ENCODE peak calls at places on chromosome 14, in six cellular contexts. One of them, this sample, is unnamed.

GRCh38 chr14:39491134-39491541 is 58.9 kb upstream of the FBXO33 start:
- DNase-seq in naive thymus-derived CD4-positive, alpha-beta T cell: peak; percentile 13
- DNase-seq in upper lobe of right lung: no peak
- DNase-seq in uterus: no peak
- DNase-seq in SK-N-SH: peak; percentile 1
- DNase-seq in CD8-positive, alpha-beta memory T cell: peak; percentile 14
- DNase-seq in this sample: no peak

GRCh38 chr14:96203635-96204034 is 1.0 kb upstream of the BDKRB2 start:
- DNase-seq in naive thymus-derived CD4-positive, alpha-beta T cell: no peak
- DNase-seq in upper lobe of right lung: no peak
- DNase-seq in uterus: no peak
- DNase-seq in SK-N-SH: no peak
- DNase-seq in CD8-positive, alpha-beta memory T cell: no peak
- DNase-seq in this sample: no peak

GRCh38 chr14:22689186-22689585 is 45.0 kb upstream of the OR6J1 start:
- DNase-seq in naive thymus-derived CD4-positive, alpha-beta T cell: no peak
- DNase-seq in upper lobe of right lung: no peak
- DNase-seq in uterus: no peak
- DNase-seq in SK-N-SH: no peak
- DNase-seq in CD8-positive, alpha-beta memory T cell: no peak
- DNase-seq in this sample: no peak

GRCh38 chr14:51327376-51327775 is 87.3 kb downstream of the TMX1 start:
- DNase-seq in naive thymus-derived CD4-positive, alpha-beta T cell: no peak
- DNase-seq in upper lobe of right lung: no peak
- DNase-seq in uterus: no peak
- DNase-seq in SK-N-SH: no peak
- DNase-seq in CD8-positive, alpha-beta memory T cell: no peak
- DNase-seq in this sample: no peak

GRCh38 chr14:38065101-38065762 is 142.5 kb upstream of the SSTR1 start:
- DNase-seq in naive thymus-derived CD4-positive, alpha-beta T cell: peak; percentile 87
- DNase-seq in upper lobe of right lung: no peak
- DNase-seq in uterus: no peak
- DNase-seq in SK-N-SH: no peak
- DNase-seq in CD8-positive, alpha-beta memory T cell: peak; percentile 79
- DNase-seq in this sample: no peak

GRCh38 chr14:61476737-61477410 is 155.5 kb downstream of the PRKCH start:
- DNase-seq in naive thymus-derived CD4-positive, alpha-beta T cell: peak; percentile 94
- DNase-seq in upper lobe of right lung: no peak
- DNase-seq in uterus: peak; percentile 65
- DNase-seq in SK-N-SH: peak; percentile 36
- DNase-seq in CD8-positive, alpha-beta memory T cell: peak; percentile 91
- DNase-seq in this sample: no peak

GRCh38 chr14:68744613-68745012 is 48.3 kb downstream of the ZFP36L1 start:
- DNase-seq in naive thymus-derived CD4-positive, alpha-beta T cell: no peak
- DNase-seq in upper lobe of right lung: no peak
- DNase-seq in uterus: no peak
- DNase-seq in SK-N-SH: no peak
- DNase-seq in CD8-positive, alpha-beta memory T cell: no peak
- DNase-seq in this sample: no peak

GRCh38 chr14:33728010-33728498 is 222.8 kb downstream of the EGLN3 start:
- DNase-seq in naive thymus-derived CD4-positive, alpha-beta T cell: no peak
- DNase-seq in upper lobe of right lung: no peak
- DNase-seq in uterus: no peak
- DNase-seq in SK-N-SH: no peak
- DNase-seq in CD8-positive, alpha-beta memory T cell: no peak
- DNase-seq in this sample: no peak

GRCh38 chr14:58733451-58734208 is 95.9 kb downstream of the DACT1 start:
- DNase-seq in naive thymus-derived CD4-positive, alpha-beta T cell: no peak
- DNase-seq in upper lobe of right lung: no peak
- DNase-seq in uterus: no peak
- DNase-seq in SK-N-SH: no peak
- DNase-seq in CD8-positive, alpha-beta memory T cell: no peak
- DNase-seq in this sample: no peak

GRCh38 chr14:34052658-34053014 is 101.8 kb upstream of the EGLN3 start:
- DNase-seq in naive thymus-derived CD4-positive, alpha-beta T cell: no peak
- DNase-seq in upper lobe of right lung: no peak
- DNase-seq in uterus: no peak
- DNase-seq in SK-N-SH: no peak
- DNase-seq in CD8-positive, alpha-beta memory T cell: no peak
- DNase-seq in this sample: no peak

GRCh38 chr14:58426819-58427288 is 477 bp downstream of the TIMM9 start:
- DNase-seq in naive thymus-derived CD4-positive, alpha-beta T cell: no peak
- DNase-seq in upper lobe of right lung: peak; percentile 81
- DNase-seq in uterus: peak; percentile 43
- DNase-seq in SK-N-SH: peak; percentile 83
- DNase-seq in CD8-positive, alpha-beta memory T cell: no peak
- DNase-seq in this sample: peak; percentile 67

GRCh38 chr14:72810201-72810600 is 83.7 kb downstream of the DPF3 start:
- DNase-seq in naive thymus-derived CD4-positive, alpha-beta T cell: peak; percentile 43
- DNase-seq in upper lobe of right lung: no peak
- DNase-seq in uterus: no peak
- DNase-seq in SK-N-SH: no peak
- DNase-seq in CD8-positive, alpha-beta memory T cell: peak; percentile 66
- DNase-seq in this sample: no peak

GRCh38 chr14:55353686-55354467 is 57.8 kb downstream of the ATG14 start:
- DNase-seq in naive thymus-derived CD4-positive, alpha-beta T cell: peak; percentile 49
- DNase-seq in upper lobe of right lung: no peak
- DNase-seq in uterus: no peak
- DNase-seq in SK-N-SH: no peak
- DNase-seq in CD8-positive, alpha-beta memory T cell: peak; percentile 36
- DNase-seq in this sample: no peak

GRCh38 chr14:34713681-34714319 is 593 bp downstream of the CFL2 start:
- DNase-seq in naive thymus-derived CD4-positive, alpha-beta T cell: peak; percentile 14
- DNase-seq in upper lobe of right lung: peak; percentile 72
- DNase-seq in uterus: peak; percentile 61
- DNase-seq in SK-N-SH: no peak
- DNase-seq in CD8-positive, alpha-beta memory T cell: peak; percentile 10
- DNase-seq in this sample: peak; percentile 27

GRCh38 chr14:86221000-86221399 is 691.1 kb downstream of the FLRT2 start:
- DNase-seq in naive thymus-derived CD4-positive, alpha-beta T cell: no peak
- DNase-seq in upper lobe of right lung: no peak
- DNase-seq in uterus: no peak
- DNase-seq in SK-N-SH: no peak
- DNase-seq in CD8-positive, alpha-beta memory T cell: no peak
- DNase-seq in this sample: peak; percentile 50

GRCh38 chr14:68397827-68398226 is 395.0 kb downstream of the ZFP36L1 start:
- DNase-seq in naive thymus-derived CD4-positive, alpha-beta T cell: no peak
- DNase-seq in upper lobe of right lung: no peak
- DNase-seq in uterus: peak; percentile 39
- DNase-seq in SK-N-SH: peak; percentile 73
- DNase-seq in CD8-positive, alpha-beta memory T cell: no peak
- DNase-seq in this sample: no peak

GRCh38 chr14:68328509-68328908 is 464.4 kb downstream of the ZFP36L1 start:
- DNase-seq in naive thymus-derived CD4-positive, alpha-beta T cell: no peak
- DNase-seq in upper lobe of right lung: no peak
- DNase-seq in uterus: no peak
- DNase-seq in SK-N-SH: no peak
- DNase-seq in CD8-positive, alpha-beta memory T cell: no peak
- DNase-seq in this sample: no peak

GRCh38 chr14:63045612-63046320 is 508 bp upstream of the KCNH5 start:
- DNase-seq in naive thymus-derived CD4-positive, alpha-beta T cell: no peak
- DNase-seq in upper lobe of right lung: peak; percentile 65
- DNase-seq in uterus: no peak
- DNase-seq in SK-N-SH: peak; percentile 84
- DNase-seq in CD8-positive, alpha-beta memory T cell: no peak
- DNase-seq in this sample: peak; percentile 87

GRCh38 chr14:69133206-69134125 is 19.5 kb downstream of the DCAF5 start:
- DNase-seq in naive thymus-derived CD4-positive, alpha-beta T cell: no peak
- DNase-seq in upper lobe of right lung: no peak
- DNase-seq in uterus: no peak
- DNase-seq in SK-N-SH: peak; percentile 28
- DNase-seq in CD8-positive, alpha-beta memory T cell: no peak
- DNase-seq in this sample: no peak

GRCh38 chr14:89304972-89305703 is 111.9 kb downstream of the FOXN3 start:
- DNase-seq in naive thymus-derived CD4-positive, alpha-beta T cell: peak; percentile 9
- DNase-seq in upper lobe of right lung: no peak
- DNase-seq in uterus: peak; percentile 43
- DNase-seq in SK-N-SH: peak; percentile 42
- DNase-seq in CD8-positive, alpha-beta memory T cell: no peak
- DNase-seq in this sample: no peak

GRCh38 chr14:61527325-61528100 is 167.8 kb upstream of the HIF1A start:
- DNase-seq in naive thymus-derived CD4-positive, alpha-beta T cell: no peak
- DNase-seq in upper lobe of right lung: no peak
- DNase-seq in uterus: no peak
- DNase-seq in SK-N-SH: no peak
- DNase-seq in CD8-positive, alpha-beta memory T cell: no peak
- DNase-seq in this sample: no peak

GRCh38 chr14:24630872-24631477 is 3.0 kb downstream of the GZMB start:
- DNase-seq in naive thymus-derived CD4-positive, alpha-beta T cell: no peak
- DNase-seq in upper lobe of right lung: no peak
- DNase-seq in uterus: no peak
- DNase-seq in SK-N-SH: no peak
- DNase-seq in CD8-positive, alpha-beta memory T cell: no peak
- DNase-seq in this sample: no peak

GRCh38 chr14:53964249-53964648 is 7.6 kb upstream of the BMP4 start:
- DNase-seq in naive thymus-derived CD4-positive, alpha-beta T cell: no peak
- DNase-seq in upper lobe of right lung: no peak
- DNase-seq in uterus: no peak
- DNase-seq in SK-N-SH: no peak
- DNase-seq in CD8-positive, alpha-beta memory T cell: no peak
- DNase-seq in this sample: no peak

GRCh38 chr14:94769413-94770250 is at the start of gene GSC:
- DNase-seq in naive thymus-derived CD4-positive, alpha-beta T cell: no peak
- DNase-seq in upper lobe of right lung: no peak
- DNase-seq in uterus: no peak
- DNase-seq in SK-N-SH: peak; percentile 90
- DNase-seq in CD8-positive, alpha-beta memory T cell: no peak
- DNase-seq in this sample: peak; percentile 90

GRCh38 chr14:75531256-75531655 is 9.0 kb downstream of the BATF start:
- DNase-seq in naive thymus-derived CD4-positive, alpha-beta T cell: no peak
- DNase-seq in upper lobe of right lung: no peak
- DNase-seq in uterus: no peak
- DNase-seq in SK-N-SH: no peak
- DNase-seq in CD8-positive, alpha-beta memory T cell: no peak
- DNase-seq in this sample: no peak

GRCh38 chr14:50452285-50452684 is 55.6 kb upstream of the CDKL1 start:
- DNase-seq in naive thymus-derived CD4-positive, alpha-beta T cell: no peak
- DNase-seq in upper lobe of right lung: no peak
- DNase-seq in uterus: no peak
- DNase-seq in SK-N-SH: no peak
- DNase-seq in CD8-positive, alpha-beta memory T cell: no peak
- DNase-seq in this sample: no peak

GRCh38 chr14:58633831-58634230 is 3.9 kb upstream of the DACT1 start:
- DNase-seq in naive thymus-derived CD4-positive, alpha-beta T cell: no peak
- DNase-seq in upper lobe of right lung: no peak
- DNase-seq in uterus: no peak
- DNase-seq in SK-N-SH: no peak
- DNase-seq in CD8-positive, alpha-beta memory T cell: no peak
- DNase-seq in this sample: no peak

GRCh38 chr14:68561531-68562007 is 231.3 kb downstream of the ZFP36L1 start:
- DNase-seq in naive thymus-derived CD4-positive, alpha-beta T cell: no peak
- DNase-seq in upper lobe of right lung: no peak
- DNase-seq in uterus: no peak
- DNase-seq in SK-N-SH: no peak
- DNase-seq in CD8-positive, alpha-beta memory T cell: no peak
- DNase-seq in this sample: no peak

GRCh38 chr14:54424479-54424901 is 16.7 kb downstream of the CNIH1 start:
- DNase-seq in naive thymus-derived CD4-positive, alpha-beta T cell: no peak
- DNase-seq in upper lobe of right lung: no peak
- DNase-seq in uterus: no peak
- DNase-seq in SK-N-SH: no peak
- DNase-seq in CD8-positive, alpha-beta memory T cell: no peak
- DNase-seq in this sample: no peak

GRCh38 chr14:37230551-37231194 is 32.9 kb downstream of the MIPOL1 start:
- DNase-seq in naive thymus-derived CD4-positive, alpha-beta T cell: peak; percentile 3
- DNase-seq in upper lobe of right lung: no peak
- DNase-seq in uterus: no peak
- DNase-seq in SK-N-SH: peak; percentile 11
- DNase-seq in CD8-positive, alpha-beta memory T cell: no peak
- DNase-seq in this sample: peak; percentile 26

DNA sequence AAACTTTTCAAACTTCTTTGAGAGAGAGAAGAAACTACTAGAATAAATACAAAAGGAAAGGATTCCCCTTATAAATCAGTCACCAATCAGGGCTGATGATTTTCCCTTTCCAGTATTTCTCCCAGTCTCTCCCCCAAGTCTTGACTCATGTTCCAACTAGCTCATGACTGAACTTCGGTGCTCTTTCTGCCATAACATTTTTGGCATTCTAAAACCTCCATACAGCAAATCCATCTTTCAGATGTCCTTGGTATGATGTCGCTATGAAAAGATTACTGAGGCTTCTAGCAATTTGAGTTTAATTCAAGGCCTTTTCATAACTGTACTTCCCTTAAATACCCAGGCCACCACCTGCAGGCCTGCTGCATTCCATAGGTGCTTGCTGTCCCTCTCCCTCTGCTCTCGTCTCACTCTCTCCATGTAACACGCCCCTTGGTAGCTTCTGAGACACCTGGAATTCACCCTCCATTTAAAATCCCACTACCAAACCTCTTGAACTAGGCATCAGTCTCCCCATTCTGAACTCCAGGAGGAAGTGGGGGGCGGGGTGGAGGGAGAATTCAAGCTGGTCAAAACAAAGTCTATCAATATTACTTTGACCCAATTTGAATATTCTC is 2.4 kb downstream of the PRKD1 start:
- DNase-seq in naive thymus-derived CD4-positive, alpha-beta T cell: no peak
- DNase-seq in upper lobe of right lung: no peak
- DNase-seq in uterus: no peak
- DNase-seq in SK-N-SH: no peak
- DNase-seq in CD8-positive, alpha-beta memory T cell: no peak
- DNase-seq in this sample: peak; percentile 34
- H3K27me3 ChIP-seq in naive thymus-derived CD4-positive, alpha-beta T cell: no peaks in the 10 kb centered on the region
- H3K27me3 ChIP-seq in upper lobe of right lung: no peaks in the 10 kb centered on the region
- H3K27me3 ChIP-seq in uterus: no peaks in the 10 kb centered on the region
- H3K27me3 ChIP-seq in SK-N-SH: peaks cover 21% of the 10 kb centered on the region
- H3K27me3 ChIP-seq in CD8-positive, alpha-beta memory T cell: peaks cover 6% of the 10 kb centered on the region
- H3K27me3 ChIP-seq in this sample: peaks cover 40% of the 10 kb centered on the region

GRCh38 chr14:102370305-102370809 is 7.6 kb downstream of the TECPR2 start:
- DNase-seq in naive thymus-derived CD4-positive, alpha-beta T cell: no peak
- DNase-seq in upper lobe of right lung: peak; percentile 64
- DNase-seq in uterus: no peak
- DNase-seq in SK-N-SH: no peak
- DNase-seq in CD8-positive, alpha-beta memory T cell: no peak
- DNase-seq in this sample: no peak
- H3K4me3 ChIP-seq in naive thymus-derived CD4-positive, alpha-beta T cell: no peak overlapping the region
- H3K4me3 ChIP-seq in upper lobe of right lung: no peak overlapping the region
- H3K4me3 ChIP-seq in uterus: no peak overlapping the region
- H3K4me3 ChIP-seq in SK-N-SH: no peak overlapping the region
- H3K4me3 ChIP-seq in CD8-positive, alpha-beta memory T cell: no peak overlapping the region
- H3K4me3 ChIP-seq in this sample: no peak overlapping the region

GRCh38 chr14:97410667-97411286 is 613.6 kb downstream of the VRK1 start:
- DNase-seq in naive thymus-derived CD4-positive, alpha-beta T cell: peak; percentile 9
- DNase-seq in upper lobe of right lung: no peak
- DNase-seq in uterus: no peak
- DNase-seq in SK-N-SH: no peak
- DNase-seq in CD8-positive, alpha-beta memory T cell: no peak
- DNase-seq in this sample: no peak
- H3K27me3 ChIP-seq in naive thymus-derived CD4-positive, alpha-beta T cell: peaks cover 6% of the 10 kb centered on the region
- H3K27me3 ChIP-seq in upper lobe of right lung: peaks cover 76% of the 10 kb centered on the region
- H3K27me3 ChIP-seq in uterus: peaks cover 29% of the 10 kb centered on the region
- H3K27me3 ChIP-seq in SK-N-SH: peaks cover 47% of the 10 kb centered on the region
- H3K27me3 ChIP-seq in CD8-positive, alpha-beta memory T cell: no peaks in the 10 kb centered on the region
- H3K27me3 ChIP-seq in this sample: peaks cover 8% of the 10 kb centered on the region

GRCh38 chr14:88299865-88300264 is 23.2 kb downstream of the KCNK10 start:
- DNase-seq in naive thymus-derived CD4-positive, alpha-beta T cell: no peak
- DNase-seq in upper lobe of right lung: no peak
- DNase-seq in uterus: no peak
- DNase-seq in SK-N-SH: no peak
- DNase-seq in CD8-positive, alpha-beta memory T cell: no peak
- DNase-seq in this sample: no peak
- H3K4me3 ChIP-seq in naive thymus-derived CD4-positive, alpha-beta T cell: no peak overlapping the region
- H3K4me3 ChIP-seq in upper lobe of right lung: no peak overlapping the region
- H3K4me3 ChIP-seq in uterus: no peak overlapping the region
- H3K4me3 ChIP-seq in SK-N-SH: no peak overlapping the region
- H3K4me3 ChIP-seq in CD8-positive, alpha-beta memory T cell: no peak overlapping the region
- H3K4me3 ChIP-seq in this sample: no peak overlapping the region

GRCh38 chr14:104115131-104115600 is 23.2 kb upstream of the KIF26A start:
- DNase-seq in naive thymus-derived CD4-positive, alpha-beta T cell: no peak
- DNase-seq in upper lobe of right lung: peak; percentile 44
- DNase-seq in uterus: peak; percentile 1
- DNase-seq in SK-N-SH: no peak
- DNase-seq in CD8-positive, alpha-beta memory T cell: no peak
- DNase-seq in this sample: peak; percentile 55
- H3K27me3 ChIP-seq in naive thymus-derived CD4-positive, alpha-beta T cell: no peaks in the 10 kb centered on the region
- H3K27me3 ChIP-seq in upper lobe of right lung: peaks cover 42% of the 10 kb centered on the region
- H3K27me3 ChIP-seq in uterus: peaks cover 3% of the 10 kb centered on the region
- H3K27me3 ChIP-seq in SK-N-SH: no peaks in the 10 kb centered on the region
- H3K27me3 ChIP-seq in CD8-positive, alpha-beta memory T cell: peaks cover 8% of the 10 kb centered on the region
- H3K27me3 ChIP-seq in this sample: peaks cover 28% of the 10 kb centered on the region